ENCODE peak calls at places on chromosomes 5 and 9, in seven cellular contexts. C is HepG2, U is K562, M is HCT116, F is SK-N-SH, W is H1, D is GM12878. Y is an unnamed sample.

GRCh38 chr5:107875834-107876233 is 205.1 kb upstream of the EFNA5 start:
- DNase-seq in D (no peak), M (peak), U (no peak), F (no peak), W (no peak), C (no peak), Y (no peak)

GRCh38 chr5:37090781-37091180 is 158.4 kb downstream of the CPLANE1 start:
- DNase-seq in M (no peak), F (no peak), C (no peak), W (no peak), U (no peak), D (no peak), Y (no peak)

GRCh38 chr5:121693864-121694263 is 157.8 kb upstream of the FTMT start:
- DNase-seq in D (no peak), M (no peak), W (no peak), U (no peak), C (no peak), F (no peak), Y (peak)

GRCh38 chr5:43078956-43079355 is 38.8 kb upstream of the ANXA2R start:
- DNase-seq in C (no peak), M (no peak), W (no peak), D (no peak), U (no peak), F (no peak), Y (no peak)

GRCh38 chr9:3256571-3256970 is 269.2 kb downstream of the RFX3 start:
- DNase-seq in C (no peak), F (no peak), U (no peak), D (no peak), M (no peak), W (no peak), Y (no peak)

GRCh38 chr5:169545762-169546161 is 37.8 kb upstream of the SPDL1 start:
- DNase-seq in M (no peak), F (no peak), U (no peak), C (no peak), D (no peak), W (no peak), Y (no peak)

GRCh38 chr5:116453920-116454319 is 120.7 kb downstream of the SEMA6A start:
- DNase-seq in D (no peak), W (no peak), U (no peak), C (peak), M (no peak), F (peak), Y (no peak)

GRCh38 chr5:40240111-40240510 is 439.6 kb upstream of the PTGER4 start:
- DNase-seq in U (no peak), F (no peak), W (no peak), M (no peak), C (no peak), D (no peak), Y (no peak)

GRCh38 chr9:128987800-128988199 is 40.3 kb downstream of the NUP188 start:
- DNase-seq in M (no peak), U (no peak), F (no peak), C (no peak), D (no peak), W (no peak), Y (no peak)

GRCh38 chr5:53360811-53361210 is 119.6 kb upstream of the FST start:
- DNase-seq in C (no peak), W (no peak), M (peak), U (no peak), D (no peak), F (no peak), Y (no peak)

GRCh38 chr5:142326480-142326938 is 1.7 kb upstream of the SPRY4 start:
- DNase-seq in F (no peak), C (no peak), U (peak), M (no peak), D (no peak), W (no peak), Y (no peak)

GRCh38 chr5:135538261-135538660 is 2.5 kb upstream of the NEUROG1 start:
- DNase-seq in M (no peak), F (no peak), C (no peak), W (no peak), D (no peak), U (no peak), Y (no peak)

GRCh38 chr5:175712313-175712680 is 54.4 kb downstream of the HRH2 start:
- DNase-seq in C (no peak), U (no peak), D (no peak), W (no peak), F (no peak), M (no peak), Y (no peak)

GRCh38 chr9:120776788-120777187 is 16.4 kb downstream of the FBXW2 start:
- DNase-seq in W (no peak), C (no peak), U (no peak), M (no peak), F (no peak), D (no peak), Y (no peak)

GRCh38 chr5:116025831-116026230 is 6.4 kb upstream of the ARL14EPL start:
- DNase-seq in M (no peak), D (no peak), C (no peak), W (no peak), F (no peak), U (no peak), Y (no peak)

GRCh38 chr5:31237159-31237558 is 43.7 kb downstream of the CDH6 start:
- DNase-seq in C (peak), D (no peak), F (peak), U (no peak), M (no peak), W (no peak), Y (peak)

GRCh38 chr9:76987594-76988200 is 31.8 kb upstream of the FOXB2 start:
- DNase-seq in W (peak), M (peak), F (no peak), D (peak), U (peak), C (peak), Y (peak)

GRCh38 chr9:114000671-114001409 is 77.3 kb downstream of the AMBP start:
- DNase-seq in C (no peak), W (no peak), D (no peak), F (no peak), M (no peak), U (no peak), Y (no peak)

GRCh38 chr5:96048763-96049162 is 87.1 kb upstream of the ELL2 start:
- DNase-seq in C (no peak), U (peak), W (no peak), F (no peak), D (no peak), M (no peak), Y (no peak)

GRCh38 chr9:12464910-12465512 is 228.2 kb upstream of the TYRP1 start:
- DNase-seq in U (peak), D (no peak), W (no peak), C (peak), M (no peak), F (peak), Y (no peak)

GRCh38 chr9:27726244-27727141 is 153.2 kb upstream of the C9orf72 start:
- DNase-seq in W (peak), D (peak), C (peak), F (peak), M (peak), U (peak), Y (peak)

GRCh38 chr5:116629168-116629567 is 54.5 kb upstream of the SEMA6A start:
- DNase-seq in C (no peak), U (no peak), W (no peak), F (no peak), D (no peak), M (no peak), Y (no peak)

GRCh38 chr9:131402073-131402472 is 8.2 kb downstream of the PRRC2B start:
- DNase-seq in W (no peak), U (no peak), C (no peak), M (no peak), D (no peak), F (no peak), Y (no peak)

GRCh38 chr9:129496187-129497063 is 124.5 kb downstream of the C9orf50 start:
- DNase-seq in F (peak), W (peak), U (peak), M (peak), D (no peak), C (peak), Y (peak)

GRCh38 chr5:124628721-124629596 is 117.5 kb downstream of the ZNF608 start:
- DNase-seq in C (peak), D (no peak), W (no peak), U (peak), F (no peak), M (peak), Y (no peak)

DNA sequence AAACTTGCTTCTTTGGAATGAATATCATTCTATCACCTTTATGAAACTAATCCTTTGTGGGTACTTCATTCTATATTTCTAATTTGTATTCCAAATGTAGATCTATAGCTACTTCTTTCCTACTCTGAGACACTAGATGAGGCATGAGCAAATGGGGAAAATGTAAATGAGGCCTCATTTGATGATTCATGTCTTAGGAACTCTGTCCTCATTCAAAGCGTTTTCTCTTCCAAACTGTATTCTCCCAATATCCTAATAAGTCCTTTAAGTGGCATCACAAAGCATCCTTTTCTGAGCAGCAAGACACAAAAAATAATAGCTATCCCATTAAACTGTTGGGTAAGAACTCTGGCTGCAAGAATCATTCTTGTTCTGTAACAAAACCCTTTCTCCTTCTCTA is 56.1 kb downstream of the TTLL11 start:
- DNase-seq in F (no peak), C (no peak), U (no peak), M (no peak), D (no peak), W (no peak), Y (no peak)
- TF ChIP-seq JUND in F (peak), C (no peak), U (no peak), M (no peak), D (no peak), W (no peak), Y (no peak)

DNA sequence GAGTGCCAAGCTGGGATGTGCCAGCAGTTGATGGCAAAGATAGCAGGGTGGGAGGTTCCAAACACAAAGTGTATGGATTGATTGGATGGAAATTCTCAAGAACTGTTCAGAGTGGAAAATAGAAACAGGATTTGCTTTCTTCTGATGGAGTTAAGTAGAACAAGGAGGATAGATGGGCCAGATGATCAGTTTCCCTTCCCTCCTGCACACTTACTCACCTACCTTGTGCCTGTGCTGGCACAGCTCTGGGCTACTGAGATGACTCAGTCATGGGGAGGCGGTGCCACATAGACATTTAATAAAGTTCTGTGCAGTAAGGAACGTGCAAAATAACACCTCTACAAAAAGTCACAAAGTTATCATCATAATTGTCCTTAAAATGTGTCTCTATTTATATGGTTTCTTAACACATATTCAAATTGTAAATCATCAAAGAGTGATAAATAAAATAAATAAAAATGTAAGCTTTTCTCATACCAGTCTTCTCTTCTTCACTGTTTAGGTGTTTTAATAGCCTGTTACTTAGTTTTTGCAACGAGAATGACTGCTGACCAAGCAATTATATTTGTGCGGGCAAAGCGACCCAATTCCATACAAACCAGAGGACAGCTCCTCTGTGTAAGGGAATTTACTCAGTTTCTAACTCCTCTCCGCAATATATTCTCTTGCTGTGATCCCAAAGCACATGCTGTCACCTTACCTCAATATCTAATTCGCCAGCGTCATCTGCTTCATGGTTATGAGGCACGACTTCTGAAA is 12.7 kb downstream of the PTPDC1 start:
- DNase-seq in U (no peak), D (no peak), W (no peak), C (no peak), M (no peak), F (no peak), Y (no peak)
- TF ChIP-seq JUND in U (no peak), D (no peak), W (no peak), C (no peak), M (peak), F (peak), Y (no peak)

GRCh38 chr9:91843623-91844111 is 106.4 kb downstream of the ROR2 start:
- DNase-seq in W (no peak), M (no peak), F (peak), D (no peak), C (no peak), U (no peak), Y (no peak)

GRCh38 chr9:91843093-91843492 is 106.9 kb downstream of the ROR2 start:
- DNase-seq in D (no peak), F (no peak), U (no peak), W (no peak), M (no peak), C (no peak), Y (no peak)

GRCh38 chr9:91845839-91846238 is 104.2 kb downstream of the ROR2 start:
- DNase-seq in C (no peak), W (no peak), U (no peak), F (no peak), D (no peak), M (no peak), Y (no peak)

GRCh38 chr9:91844170-91844569 is 105.9 kb downstream of the ROR2 start:
- DNase-seq in D (no peak), C (no peak), W (no peak), M (no peak), F (no peak), U (no peak), Y (no peak)

GRCh38 chr9:91844656-91845291 is 105.3 kb downstream of the ROR2 start:
- DNase-seq in U (no peak), W (no peak), F (no peak), C (no peak), M (no peak), D (no peak), Y (no peak)
- TF ChIP-seq JUND in U (no peak), W (no peak), F (no peak), C (no peak), M (no peak), D (no peak), Y (no peak)

GRCh38 chr9:81183763-81184162 is 505.6 kb downstream of the TLE1 start:
- DNase-seq in W (no peak), U (no peak), M (no peak), C (no peak), D (no peak), F (no peak), Y (no peak)
- TF ChIP-seq JUND in W (no peak), U (no peak), M (no peak), C (no peak), D (no peak), F (no peak), Y (no peak)

DNA sequence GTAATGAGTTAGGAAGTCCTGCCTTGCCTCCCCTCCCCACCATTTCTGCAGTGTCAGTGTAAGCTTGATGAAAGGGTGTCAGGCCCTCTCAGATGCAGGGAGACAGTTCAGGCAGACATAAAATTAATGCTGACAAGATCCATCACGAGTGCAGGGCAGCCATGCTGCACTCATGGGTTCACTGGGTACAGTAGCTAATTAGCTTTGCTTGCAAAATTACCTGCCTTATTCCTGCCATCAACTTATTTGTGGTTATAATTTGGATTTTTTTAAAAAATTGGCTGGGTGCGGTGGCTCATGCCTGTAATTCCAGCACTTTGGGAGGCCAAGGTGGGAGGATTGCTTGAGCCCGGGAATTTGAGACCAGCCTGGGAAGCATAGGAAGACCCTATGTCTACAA is 17.9 kb downstream of the GALNT12 start:
- DNase-seq in F (no peak), C (no peak), M (no peak), W (no peak), D (no peak), U (no peak), Y (no peak)
- TF ChIP-seq JUND in F (no peak), C (no peak), M (no peak), W (no peak), D (no peak), U (no peak), Y (no peak)

GRCh38 chr5:80713640-80714039 is 58.9 kb upstream of the DHFR start:
- DNase-seq in U (no peak), M (no peak), C (no peak), W (no peak), D (no peak), F (no peak), Y (no peak)

GRCh38 chr5:80712914-80713313 is 58.1 kb upstream of the DHFR start:
- DNase-seq in M (no peak), F (no peak), D (no peak), U (no peak), C (peak), W (no peak), Y (no peak)

GRCh38 chr5:80711216-80711615 is 56.4 kb upstream of the DHFR start:
- DNase-seq in D (no peak), U (no peak), W (no peak), F (no peak), C (no peak), M (no peak), Y (no peak)

GRCh38 chr5:80714570-80715298 is 60.0 kb upstream of the DHFR start:
- DNase-seq in D (no peak), U (no peak), W (no peak), F (no peak), M (no peak), C (no peak), Y (no peak)

GRCh38 chr5:80711938-80712337 is 57.2 kb upstream of the DHFR start:
- DNase-seq in M (peak), W (no peak), C (peak), F (peak), U (peak), D (no peak), Y (peak)
- TF ChIP-seq JUND in M (no peak), W (no peak), C (no peak), F (no peak), U (no peak), D (no peak), Y (no peak)